ENCODE peak calls at places on chromosomes 2 and 18, in ten cellular contexts. Q is EL; X is GM06990; H is SJSA1; N is cardiac fibroblast; K is spleen; B is activated naive CD4-positive, alpha-beta T cell treated with anti-CD3 and anti-CD28 coated beads, Interleukin-2, amount 10 ng/mL, durations not matched to agents 7 days and 5 days; I is OCI-LY7; M is H9; J is H7. W is an unnamed sample.

GRCh38 chr2:109294523-109294922 is 165.5 kb downstream of the SH3RF3 start:
- DNase-seq in Q (no peak), X (no peak), H (no peak), N (no peak), K (no peak), B (no peak), I (no peak), M (no peak), J (no peak), W (no peak)

GRCh38 chr2:17255071-17255470 is 263.2 kb downstream of the RAD51AP2 start:
- DNase-seq in Q (no peak), X (no peak), H (no peak), N (no peak), K (no peak), B (no peak), I (no peak), M (no peak), J (no peak), W (no peak)

GRCh38 chr2:46210063-46210462 is 87.1 kb upstream of the EPAS1 start:
- DNase-seq in Q (no peak), X (no peak), H (no peak), N (no peak), K (no peak), B (no peak), I (no peak), M (no peak), J (no peak), W (no peak)

GRCh38 chr2:40403233-40403841 is 48.6 kb downstream of the SLC8A1 start:
- DNase-seq in Q (peak), X (no peak), H (no peak), N (peak), K (no peak), B (no peak), I (no peak), M (no peak), J (no peak), W (no peak)

GRCh38 chr18:62018034-62018760 is 125.4 kb upstream of the RNF152 start:
- DNase-seq in Q (no peak), X (no peak), H (peak), N (peak), K (no peak), B (no peak), I (no peak), M (no peak), J (no peak), W (no peak)

GRCh38 chr2:121412349-121412748 is 118.3 kb upstream of the RNU4ATAC start:
- DNase-seq in Q (no peak), X (no peak), H (no peak), N (no peak), K (no peak), B (no peak), I (no peak), M (no peak), J (no peak), W (no peak)

GRCh38 chr2:141331127-141331526 is 799.7 kb downstream of the LRP1B start:
- DNase-seq in Q (peak), X (no peak), H (no peak), N (peak), K (no peak), B (no peak), I (no peak), M (no peak), J (no peak), W (no peak)

GRCh38 chr2:9333591-9334171 is 89.6 kb downstream of the ITGB1BP1 start:
- DNase-seq in Q (peak), X (no peak), H (peak), N (peak), K (no peak), B (no peak), I (peak), M (peak), J (peak), W (peak)

GRCh38 chr18:55220523-55220922 is 261.3 kb upstream of the CCDC68 start:
- DNase-seq in Q (no peak), X (peak), H (no peak), N (peak), K (no peak), B (no peak), I (peak), M (no peak), J (no peak), W (no peak)

GRCh38 chr2:37389984-37390765 is 45.7 kb downstream of the QPCT start:
- DNase-seq in Q (peak), X (peak), H (peak), N (peak), K (no peak), B (peak), I (peak), M (peak), J (peak), W (no peak)

GRCh38 chr2:73020657-73021370 is 50.7 kb downstream of the SFXN5 start:
- DNase-seq in Q (peak), X (no peak), H (no peak), N (peak), K (no peak), B (no peak), I (no peak), M (no peak), J (no peak), W (no peak)

GRCh38 chr2:207991944-207992343 is 33.4 kb downstream of the PLEKHM3 start:
- DNase-seq in Q (no peak), X (no peak), H (no peak), N (no peak), K (no peak), B (no peak), I (no peak), M (no peak), J (no peak), W (no peak)

GRCh38 chr2:71402427-71402826 is 50.9 kb upstream of the DYSF start:
- DNase-seq in Q (no peak), X (no peak), H (no peak), N (no peak), K (no peak), B (no peak), I (no peak), M (no peak), J (no peak), W (no peak)

GRCh38 chr2:12416600-12416999 is 300.1 kb upstream of the TRIB2 start:
- DNase-seq in Q (peak), X (no peak), H (no peak), N (peak), K (peak), B (peak), I (peak), M (no peak), J (no peak), W (no peak)

GRCh38 chr18:24064701-24065100 is 50.1 kb downstream of the TTC39C start:
- DNase-seq in Q (no peak), X (no peak), H (no peak), N (no peak), K (no peak), B (no peak), I (no peak), M (no peak), J (no peak), W (no peak)

GRCh38 chr18:46152436-46152807 is 48.2 kb downstream of the HAUS1 start:
- DNase-seq in Q (peak), X (no peak), H (peak), N (peak), K (no peak), B (no peak), I (no peak), M (no peak), J (no peak), W (no peak)

GRCh38 chr2:158735822-158736580 is 59.1 kb upstream of the DAPL1 start:
- DNase-seq in Q (no peak), X (no peak), H (no peak), N (no peak), K (no peak), B (no peak), I (no peak), M (no peak), J (no peak), W (no peak)

W was measured in anterior cingulate cortex.